ENCODE peak calls at places on chromosomes 13 and 19, in five cellular contexts. W is AG04450, J is tibial nerve, R is RWPE1, Y is tibial artery. G is an unnamed sample.

GRCh38 chr19:48756686-48757085 is 1.4 kb downstream of the FGF21 start:
- DNase-seq in R (no peak), J (no peak), W (no peak), Y (no peak), G (no peak)

GRCh38 chr19:10640361-10640760 is 13.8 kb upstream of the ILF3 start:
- DNase-seq in W (no peak), J (no peak), Y (no peak), R (no peak), G (no peak)

GRCh38 chr19:1284979-1285736 is 515 bp upstream of the EFNA2 start:
- DNase-seq in J (no peak), W (no peak), Y (no peak), R (no peak), G (no peak)

GRCh38 chr13:73803997-73804396 is 330.2 kb downstream of the KLF12 start:
- DNase-seq in W (no peak), Y (no peak), R (peak), J (no peak), G (no peak)

GRCh38 chr19:41192574-41193419 is at the start of gene CYP2S1:
- DNase-seq in W (no peak), J (no peak), R (peak), Y (no peak), G (no peak)

GRCh38 chr13:27942972-27943371 is 23.2 kb downstream of the PDX1 start:
- DNase-seq in R (no peak), Y (no peak), J (no peak), W (no peak), G (no peak)

GRCh38 chr19:33522371-33522662 is 726 bp upstream of the PEPD start:
- DNase-seq in J (no peak), Y (no peak), W (no peak), R (no peak), G (no peak)

GRCh38 chr19:38388310-38389100 is at the start of gene SPRED3:
- DNase-seq in R (peak), J (no peak), Y (no peak), W (no peak), G (peak)

GRCh38 chr13:99389520-99390304 is 82.5 kb upstream of the GPR183 start:
- DNase-seq in W (no peak), Y (no peak), J (no peak), R (no peak), G (no peak)

GRCh38 chr13:80012281-80012680 is 328.6 kb downstream of the SPRY2 start:
- DNase-seq in W (no peak), J (no peak), R (no peak), Y (no peak), G (no peak)

GRCh38 chr19:18408053-18408476 is 10.6 kb upstream of the LRRC25 start:
- DNase-seq in R (no peak), J (no peak), W (no peak), Y (no peak), G (peak)

GRCh38 chr13:30906411-30906990 is 430 bp downstream of the MEDAG start:
- DNase-seq in W (no peak), J (no peak), R (no peak), Y (no peak), G (no peak)

GRCh38 chr19:41089955-41090354 is 1.7 kb downstream of the CYP2A13 start:
- DNase-seq in J (no peak), R (no peak), Y (no peak), W (no peak), G (no peak)

GRCh38 chr19:18417250-18418033 is 1.8 kb upstream of the SSBP4 start:
- DNase-seq in J (no peak), Y (peak), R (no peak), W (no peak), G (peak)

GRCh38 chr13:99404005-99404755 is 97.0 kb upstream of the GPR183 start:
- DNase-seq in R (peak), W (no peak), Y (no peak), J (no peak), G (no peak)

GRCh38 chr19:19185853-19186728 is 5.9 kb downstream of the BORCS8 start:
- DNase-seq in J (no peak), W (no peak), R (no peak), Y (no peak), G (peak)

GRCh38 chr13:95494082-95494681 is 58.3 kb upstream of the CLDN10 start:
- DNase-seq in R (peak), W (peak), Y (no peak), J (peak), G (peak)

GRCh38 chr19:28883241-28883693 is 329.7 kb downstream of the UQCRFS1 start:
- DNase-seq in Y (peak), R (no peak), J (peak), W (no peak), G (no peak)

GRCh38 chr13:99828114-99828513 is 143.5 kb downstream of the ZIC5 start:
- DNase-seq in J (no peak), R (no peak), Y (no peak), W (no peak), G (peak)

GRCh38 chr13:94343243-94343585 is 136.3 kb downstream of the DCT start:
- DNase-seq in R (no peak), Y (peak), W (no peak), J (no peak), G (no peak)

GRCh38 chr13:75316427-75316826 is 165.5 kb downstream of the TBC1D4 start:
- DNase-seq in Y (no peak), J (no peak), R (peak), W (no peak), G (no peak)

GRCh38 chr13:33014291-33014690 is 1.9 kb upstream of the KL start:
- DNase-seq in R (no peak), W (no peak), J (no peak), Y (no peak), G (no peak)

GRCh38 chr13:23889598-23890224 is 511 bp upstream of the MIPEP start:
- DNase-seq in J (no peak), R (peak), W (no peak), Y (no peak), G (peak)

GRCh38 chr13:112066624-112067004 is 335 bp upstream of the SOX1 start:
- DNase-seq in R (no peak), Y (no peak), W (no peak), J (no peak), G (no peak)

GRCh38 chr19:9883764-9884163 is 48.6 kb downstream of the PIN1 start:
- DNase-seq in R (no peak), J (no peak), Y (no peak), W (no peak), G (no peak)

GRCh38 chr19:55080121-55080914 is 4.6 kb downstream of the EPS8L1 start:
- DNase-seq in J (no peak), W (peak), R (peak), Y (no peak), G (peak)

GRCh38 chr19:37594982-37595382 is 306 bp downstream of the ZNF540 start:
- DNase-seq in Y (peak), R (no peak), J (peak), W (peak), G (no peak)

GRCh38 chr13:98492335-98493034 is 84.4 kb downstream of the STK24 start:
- DNase-seq in W (no peak), J (no peak), R (no peak), Y (no peak), G (no peak)

GRCh38 chr13:113995051-113995601 is 21.2 kb upstream of the C13orf46 start:
- DNase-seq in W (no peak), R (no peak), Y (no peak), J (no peak), G (no peak)

GRCh38 chr13:21060063-21060826 is 1.1 kb downstream of the LATS2 start:
- DNase-seq in W (no peak), R (peak), Y (peak), J (peak), G (peak)

GRCh38 chr13:40228486-40228885 is 438.0 kb downstream of the FOXO1 start:
- DNase-seq in Y (no peak), J (no peak), W (no peak), R (no peak), G (no peak)

GRCh38 chr19:47470447-47471195 is 1.1 kb downstream of the SLC8A2 start:
- DNase-seq in W (no peak), J (no peak), Y (no peak), R (no peak), G (no peak)

GRCh38 chr19:47469719-47470118 is 2.0 kb downstream of the SLC8A2 start:
- DNase-seq in Y (no peak), J (no peak), W (no peak), R (no peak), G (no peak)

GRCh38 chr19:47473336-47473735 is 1.6 kb upstream of the SLC8A2 start:
- DNase-seq in W (no peak), Y (no peak), J (no peak), R (no peak), G (no peak)

GRCh38 chr19:47471733-47472457 is at the start of gene SLC8A2:
- DNase-seq in J (no peak), W (peak), R (peak), Y (peak), G (peak)

GRCh38 chr19:47471381-47471732 is 336 bp downstream of the SLC8A2 start:
- DNase-seq in Y (no peak), W (no peak), J (no peak), R (no peak), G (no peak)
- TF ChIP-seq CTCF in Y (no peak), W (no peak), J (no peak), R (no peak), G (no peak)

GRCh38 chr19:12365094-12365371 is 450 bp downstream of the ZNF442 start:
- DNase-seq in J (no peak), W (no peak), R (peak), Y (peak), G (no peak)

GRCh38 chr19:12365372-12366162 is at the start of gene ZNF442:
- DNase-seq in W (peak), R (peak), Y (peak), J (peak), G (peak)

GRCh38 chr19:12364391-12365093 is 941 bp downstream of the ZNF442 start:
- DNase-seq in W (no peak), R (peak), Y (peak), J (peak), G (peak)
- TF ChIP-seq CTCF in W (no peak), R (no peak), Y (no peak), J (no peak), G (no peak)

DNA sequence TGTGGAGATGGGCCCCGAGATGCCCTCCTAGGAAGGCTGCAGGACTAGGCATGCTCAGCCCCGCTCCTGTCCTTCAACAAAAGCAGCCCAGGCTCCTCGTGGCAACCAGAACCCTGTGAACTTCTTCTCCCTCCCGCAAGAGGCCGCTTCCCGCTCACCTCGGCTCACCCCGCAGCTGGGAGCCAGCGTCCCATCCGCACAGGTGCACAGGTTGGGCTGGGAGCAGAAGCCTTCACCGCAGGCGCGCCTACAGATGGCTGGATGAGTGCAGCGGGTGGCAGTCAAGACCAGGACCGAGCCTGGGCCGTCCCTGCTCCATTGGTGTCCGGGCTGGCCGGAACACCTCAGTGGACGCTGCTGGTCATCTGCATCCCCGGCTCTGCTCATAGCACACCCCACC is 3.4 kb downstream of the FBN3 start:
- DNase-seq in Y (no peak), R (no peak), W (no peak), J (no peak), G (no peak)
- TF ChIP-seq CTCF in Y (no peak), R (peak), W (no peak), J (no peak), G (no peak)

GRCh38 chr19:2766594-2767372 is 16.3 kb downstream of the SGTA start:
- DNase-seq in J (no peak), R (no peak), W (no peak), Y (no peak), G (no peak)

GRCh38 chr19:2769218-2769617 is 13.9 kb downstream of the SGTA start:
- DNase-seq in J (no peak), R (no peak), Y (no peak), W (no peak), G (no peak)

GRCh38 chr19:2765376-2765775 is 17.7 kb downstream of the SGTA start:
- DNase-seq in J (no peak), R (no peak), Y (no peak), W (no peak), G (no peak)

GRCh38 chr19:2768365-2769132 is 14.5 kb downstream of the SGTA start:
- DNase-seq in J (no peak), R (no peak), W (no peak), Y (no peak), G (no peak)

DNA sequence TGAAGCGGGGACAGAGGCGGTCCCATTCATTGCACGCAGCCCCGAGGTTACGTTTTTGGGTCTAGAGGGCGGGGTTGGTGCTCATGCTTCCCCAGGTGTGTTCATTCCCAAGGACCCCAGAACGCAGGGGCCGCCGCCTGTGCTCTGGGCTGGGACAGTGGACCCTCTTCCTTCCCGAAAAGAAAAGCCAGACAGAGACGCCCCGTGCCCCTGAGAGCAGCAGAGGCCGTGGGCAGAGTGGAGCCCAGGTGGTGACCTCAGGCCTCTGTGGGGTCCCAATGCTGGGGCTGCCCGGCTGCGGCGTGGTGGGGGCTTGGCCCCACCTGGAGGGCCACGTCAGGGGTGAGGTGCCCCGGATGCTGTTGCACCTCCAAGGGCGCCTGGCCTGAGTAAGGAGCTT is 15.4 kb downstream of the SGTA start:
- DNase-seq in W (no peak), J (no peak), R (no peak), Y (no peak), G (no peak)
- TF ChIP-seq CTCF in W (no peak), J (no peak), R (no peak), Y (no peak), G (no peak)

DNA sequence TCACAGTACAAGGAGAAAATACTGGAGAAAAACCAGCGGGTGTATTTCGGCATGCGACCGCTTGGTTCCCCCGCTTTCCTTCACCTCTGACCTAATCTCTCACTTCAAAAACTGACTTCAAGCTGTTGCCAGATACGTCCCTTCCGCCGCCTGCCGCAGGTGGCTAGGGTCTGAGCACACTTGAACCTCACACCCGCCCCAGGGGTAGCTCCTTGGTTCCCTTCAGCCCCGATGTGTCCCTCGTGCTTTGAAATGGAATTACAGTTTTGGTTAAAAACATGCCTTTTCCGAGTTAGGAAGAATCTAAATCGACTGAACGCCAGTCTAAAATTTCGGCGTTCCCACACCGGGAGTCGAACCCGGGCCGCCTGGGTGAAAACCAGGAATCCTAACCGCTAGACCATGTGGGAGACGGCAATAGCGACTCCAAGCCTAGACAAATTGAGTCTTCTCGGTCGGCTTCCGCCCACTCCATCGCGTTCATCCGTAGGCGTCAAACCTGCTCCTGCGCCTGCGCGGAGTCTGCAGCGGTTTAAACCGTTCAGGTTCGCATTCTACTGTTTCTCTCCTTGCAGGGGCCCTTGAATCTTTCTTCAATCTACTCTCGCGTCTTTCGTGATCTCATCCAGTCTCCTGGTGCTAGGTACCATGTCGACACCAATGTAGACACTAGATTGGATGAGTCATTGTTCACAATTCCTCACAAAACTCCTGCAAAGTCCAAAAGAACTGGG is 71.5 kb downstream of the NUFIP1 start:
- DNase-seq in R (peak), Y (peak), J (peak), W (peak), G (peak)
- TF ChIP-seq CTCF in R (no peak), Y (peak), J (peak), W (peak), G (no peak)

DNA sequence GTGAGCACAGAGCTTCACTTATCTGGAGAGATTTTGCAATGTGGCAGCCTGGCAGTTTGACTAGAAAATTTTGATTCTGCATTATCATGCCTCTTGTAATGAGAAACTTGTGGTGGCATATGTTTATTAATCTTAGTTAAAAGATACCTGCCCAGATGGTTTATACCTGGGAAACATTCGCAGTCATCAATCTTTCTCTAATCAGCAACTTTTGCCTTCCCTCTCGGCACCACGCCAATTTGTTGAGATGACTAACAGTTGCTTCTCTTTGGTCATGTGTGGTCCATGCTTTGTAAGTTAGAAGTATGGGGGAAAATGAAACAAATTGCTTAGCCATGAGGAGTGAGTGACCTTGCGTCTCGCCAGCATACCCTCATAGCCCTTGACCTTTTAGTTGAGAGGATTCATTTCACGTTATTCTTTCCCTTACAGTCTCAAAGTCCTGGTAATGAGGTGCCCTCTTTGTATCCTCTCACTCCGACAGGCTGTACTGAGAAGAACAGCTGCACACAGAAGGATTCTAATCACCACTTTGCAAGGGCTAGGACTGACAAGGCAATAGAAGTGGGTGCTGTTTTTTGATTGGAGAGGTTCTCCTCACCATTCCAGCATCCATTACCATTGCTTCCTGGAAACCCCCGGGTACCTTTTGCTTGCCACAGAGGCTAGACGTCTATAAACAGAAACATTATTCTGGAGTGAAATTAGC is 201.4 kb downstream of the OXGR1 start:
- DNase-seq in R (no peak), Y (no peak), W (no peak), J (no peak), G (no peak)
- TF ChIP-seq CTCF in R (no peak), Y (no peak), W (no peak), J (no peak), G (no peak)

GRCh38 chr19:7868326-7868670 is 5.9 kb downstream of the PRR36 start:
- DNase-seq in Y (no peak), W (no peak), J (no peak), R (no peak), G (no peak)

GRCh38 chr19:7869910-7870511 is 4.2 kb downstream of the PRR36 start:
- DNase-seq in Y (no peak), R (peak), W (no peak), J (no peak), G (peak)

GRCh38 chr19:7868671-7869452 is 5.3 kb downstream of the PRR36 start:
- DNase-seq in Y (peak), J (peak), R (peak), W (no peak), G (peak)

GRCh38 chr19:7870571-7871279 is 3.5 kb downstream of the PRR36 start:
- DNase-seq in W (no peak), J (no peak), Y (no peak), R (peak), G (peak)

DNA sequence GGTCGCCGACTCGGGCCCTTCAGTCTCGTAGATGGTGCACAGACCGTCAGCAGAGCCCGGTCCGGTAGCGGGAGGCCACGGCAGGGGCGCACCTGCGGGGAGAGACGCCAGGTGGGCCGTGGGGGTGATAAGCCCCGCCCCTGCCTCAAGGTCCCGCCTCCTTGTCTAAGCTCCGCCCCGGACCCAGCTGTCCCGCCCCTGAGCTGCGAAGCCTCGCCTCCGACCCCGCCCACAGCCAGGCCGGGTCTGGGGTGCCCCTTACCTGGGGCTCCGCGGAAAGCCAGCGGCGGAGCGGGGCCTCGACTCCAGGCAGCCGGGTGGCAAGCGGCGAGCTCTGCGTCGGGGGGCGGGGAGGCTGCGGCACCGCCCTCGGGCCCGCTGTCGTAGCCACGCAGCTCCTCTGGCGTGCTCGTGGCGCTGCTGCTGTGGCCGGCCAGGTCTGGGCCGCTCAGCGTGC is 4.7 kb downstream of the PRR36 start:
- DNase-seq in W (no peak), Y (no peak), J (no peak), R (peak), G (peak)
- TF ChIP-seq CTCF in W (no peak), Y (no peak), J (no peak), R (peak), G (no peak)